ENCODE peak calls at places on chromosomes 6 and 20, in five cellular contexts. L, K, V, W and F are unnamed samples.

GRCh38 chr20:54255157-54255556 is 47.3 kb downstream of the PFDN4 start:
- DNase-seq in V (peak; percentile 11), K (no peak), W (no peak), L (no peak), F (peak; percentile 59)

GRCh38 chr20:11687546-11688292 is 230.0 kb upstream of the BTBD3 start:
- DNase-seq in K (no peak), V (no peak), L (no peak), W (no peak), F (no peak)

GRCh38 chr6:110481081-110481480 is 4.7 kb upstream of the SLC22A16 start:
- DNase-seq in L (no peak), V (no peak), K (no peak), W (no peak), F (no peak)

GRCh38 chr20:34997171-34997570 is 41.5 kb downstream of the MYH7B start:
- DNase-seq in L (no peak), K (no peak), W (peak; percentile 63), V (no peak), F (peak; percentile 27)

GRCh38 chr6:63685453-63686379 is 50.1 kb downstream of the PHF3 start:
- DNase-seq in W (no peak), V (no peak), L (no peak), K (no peak), F (no peak)

GRCh38 chr6:28537065-28537464 is 11.4 kb downstream of the GPX5 start:
- DNase-seq in W (no peak), K (no peak), L (no peak), V (no peak), F (peak; percentile 22)

GRCh38 chr6:83096791-83097190 is 29.3 kb downstream of the DOP1A start:
- DNase-seq in W (no peak), L (no peak), K (no peak), V (peak; percentile 1), F (no peak)

GRCh38 chr20:49889245-49889942 is 25.9 kb downstream of the SPATA2 start:
- DNase-seq in V (no peak), W (no peak), K (no peak), L (no peak), F (no peak)

GRCh38 chr20:33282991-33283555 is at the start of gene BPIFB1:
- DNase-seq in L (no peak), V (no peak), W (no peak), K (peak; percentile 35), F (no peak)

GRCh38 chr20:21609221-21609620 is 95.4 kb upstream of the NKX2-2 start:
- DNase-seq in W (no peak), V (no peak), K (no peak), L (no peak), F (no peak)

GRCh38 chr20:15703171-15703911 is 869.9 kb downstream of the KIF16B start:
- DNase-seq in V (no peak), L (no peak), K (no peak), W (no peak), F (peak; percentile 79)

GRCh38 chr20:16615199-16615598 is 42.0 kb upstream of the KIF16B start:
- DNase-seq in K (no peak), V (peak; percentile 93), L (no peak), W (peak; percentile 56), F (peak; percentile 40)

GRCh38 chr20:39473533-39473932 is 511.4 kb downstream of the DHX35 start:
- DNase-seq in W (no peak), V (no peak), K (no peak), L (no peak), F (no peak)

GRCh38 chr6:116115781-116116180 is 10.2 kb downstream of the COL10A1 start:
- DNase-seq in L (no peak), W (no peak), K (no peak), V (no peak), F (no peak)

GRCh38 chr6:138833819-138834539 is 38.1 kb downstream of the ECT2L start:
- DNase-seq in K (no peak), V (no peak), L (no peak), W (no peak), F (no peak)

GRCh38 chr6:136693090-136693489 is 99.2 kb downstream of the MAP3K5 start:
- DNase-seq in L (no peak), V (no peak), K (no peak), W (no peak), F (no peak)

GRCh38 chr6:28866342-28867077 is 57.3 kb downstream of the TRIM27 start:
- DNase-seq in W (peak; percentile 78), L (peak; percentile 54), K (peak; percentile 92), V (no peak), F (peak; percentile 23)

GRCh38 chr6:144581807-144582537 is 296.8 kb downstream of the UTRN start:
- DNase-seq in V (no peak), L (no peak), K (no peak), W (peak; percentile 32), F (peak; percentile 69)

DNA sequence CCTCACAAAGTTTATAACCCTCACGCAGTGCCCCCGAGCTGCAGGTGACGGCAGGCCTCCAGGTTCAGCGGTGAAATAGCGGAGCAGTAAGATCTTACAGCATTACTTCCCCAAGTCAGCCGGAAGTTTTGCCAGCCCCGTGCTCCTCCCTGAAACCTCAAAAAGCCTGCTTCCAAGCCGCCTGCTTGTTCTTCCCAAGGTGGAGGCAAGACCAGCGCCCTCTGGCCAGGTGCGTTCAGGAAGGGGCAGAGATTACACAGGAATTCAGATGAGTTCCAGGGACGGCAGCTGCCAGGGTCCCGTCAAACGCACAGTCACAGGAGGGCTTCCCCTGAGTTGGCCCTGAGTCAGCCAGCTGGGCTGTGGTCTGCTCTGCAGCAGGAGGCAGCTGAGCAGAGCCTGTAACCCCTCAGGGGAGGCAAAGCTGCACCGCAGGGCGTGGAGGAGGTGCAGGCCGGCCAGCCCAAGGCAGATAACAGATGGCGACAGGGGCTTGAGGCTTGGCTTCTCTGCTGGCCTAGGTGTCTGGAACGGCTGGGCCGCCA is 124.1 kb upstream of the RPS6KA2 start:
- DNase-seq in V (no peak), W (no peak), L (no peak), K (no peak), F (no peak)
- H3K4me3 ChIP-seq in V (no peak overlapping the region), W (no peak overlapping the region), L (no peak overlapping the region), K (no peak overlapping the region), F (no peak overlapping the region)

GRCh38 chr6:111835807-111836206 is 37.4 kb downstream of the FYN start:
- DNase-seq in W (no peak), K (no peak), V (no peak), L (no peak), F (no peak)
- TF ChIP-seq CTCF in W (no peak), K (no peak), V (no peak), L (no peak), F (no peak)

DNA sequence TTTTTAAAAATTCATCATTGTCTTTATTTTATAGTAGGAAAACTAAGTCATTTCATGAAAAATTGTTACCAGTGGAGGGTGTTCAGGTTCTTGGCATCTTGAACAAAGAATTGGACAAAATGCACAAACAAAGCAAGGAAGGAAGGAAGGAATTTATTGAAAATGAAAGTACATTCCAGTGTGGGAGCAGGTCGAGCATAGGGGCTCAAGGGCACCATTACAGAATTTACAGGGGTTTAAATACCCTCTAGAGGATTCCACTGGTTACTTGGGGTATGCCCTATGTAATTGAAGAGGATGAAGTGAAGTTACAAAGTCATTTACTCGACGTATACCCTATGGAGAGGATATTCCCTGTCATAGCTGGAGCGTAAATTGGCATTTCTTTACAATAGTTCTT is 37.4 kb upstream of the HDAC2 start:
- DNase-seq in W (no peak), K (no peak), L (no peak), V (no peak), F (no peak)
- H3K4me3 ChIP-seq in W (no peak overlapping the region), K (no peak overlapping the region), L (no peak overlapping the region), V (no peak overlapping the region), F (no peak overlapping the region)

GRCh38 chr6:170441316-170441715 is 111.8 kb downstream of the PSMB1 start:
- DNase-seq in V (no peak), K (no peak), L (no peak), W (no peak), F (peak; percentile 57)

GRCh38 chr6:170444811-170445211 is 108.3 kb downstream of the PSMB1 start:
- DNase-seq in V (no peak), W (no peak), K (no peak), L (no peak), F (no peak)

GRCh38 chr6:170444056-170444505 is 109.0 kb downstream of the PSMB1 start:
- DNase-seq in K (no peak), L (no peak), V (no peak), W (no peak), F (no peak)

GRCh38 chr6:170442596-170442995 is 110.5 kb downstream of the PSMB1 start:
- DNase-seq in K (no peak), W (no peak), V (no peak), L (no peak), F (no peak)

GRCh38 chr6:170443151-170443662 is 109.9 kb downstream of the PSMB1 start:
- DNase-seq in K (no peak), L (no peak), V (no peak), W (no peak), F (no peak)
- TF ChIP-seq CTCF in K (no peak), L (no peak), V (peak; percentile 6), W (no peak), F (no peak)

GRCh38 chr6:30520480-30520992 is 31.2 kb downstream of the HLA-E start:
- DNase-seq in K (no peak), V (no peak), L (no peak), W (no peak), F (no peak)
- H3K4me3 ChIP-seq in K (no peak overlapping the region), V (no peak overlapping the region), L (no peak overlapping the region), W (no peak overlapping the region), F (no peak overlapping the region)

DNA sequence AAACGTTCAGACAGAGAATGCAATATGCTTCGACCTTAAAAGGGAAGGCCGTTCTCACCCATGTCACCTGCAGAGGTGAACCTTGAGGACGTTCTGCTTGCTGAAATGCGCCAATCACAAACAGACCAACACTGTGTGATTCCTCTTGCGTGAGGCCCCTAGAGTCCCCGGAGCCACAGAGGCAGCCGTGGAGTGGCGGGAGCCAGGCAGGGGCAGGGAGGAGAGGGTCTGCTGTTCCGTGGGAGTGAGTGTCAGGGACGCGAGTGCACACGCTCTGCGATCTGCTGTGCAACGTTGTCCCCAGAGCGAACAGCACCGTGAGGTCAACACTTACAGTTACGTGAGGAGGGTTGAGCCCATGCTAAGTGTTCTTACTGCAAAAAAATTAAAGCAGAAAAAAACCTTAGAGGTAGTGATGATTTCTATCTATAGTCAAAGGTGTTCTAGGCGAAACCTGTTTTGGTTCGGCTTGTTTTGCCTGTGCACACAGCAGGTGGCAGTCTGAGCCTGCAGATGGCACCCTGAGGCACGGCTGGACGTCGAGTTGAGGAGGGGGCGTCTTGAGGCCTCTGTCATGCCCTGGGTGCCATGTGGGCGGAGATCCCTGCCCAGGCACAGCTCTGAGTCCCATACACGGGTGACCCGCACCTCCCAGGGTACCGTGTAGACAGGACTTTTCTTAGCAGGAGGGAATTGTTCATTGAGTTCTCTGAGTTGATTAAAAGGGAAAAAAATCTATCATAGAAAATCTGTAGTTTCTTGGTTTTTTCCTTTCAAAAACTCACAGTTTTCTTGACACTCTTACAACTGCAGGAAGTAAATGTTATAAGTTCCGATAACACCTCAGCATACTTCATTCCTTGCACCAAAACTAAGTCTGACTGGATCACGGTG is 71.8 kb upstream of the FRMD1 start:
- DNase-seq in W (peak; percentile 53), L (no peak), V (no peak), K (peak; percentile 61), F (no peak)
- TF ChIP-seq CTCF in W (peak; percentile 48), L (peak; percentile 29), V (no peak), K (peak; percentile 64), F (peak; percentile 27)